ENCODE peak calls at places on chromosomes 13 and 19, in seven cellular contexts. S is activated T-helper 2 cell treated with anti-CD3 and anti-CD28 coated beads, Interferon-gamma antibody, Interleukin-2, Interleukin-4, amounts not matched to agents 10 μg/mL and 5 μg/mL and 100 μg/mL, durations not matched to agents 14 hours and 24 hours and 36 hours; Q is HTR-8/SVneo; U is stimulated activated naive B cell treated with anti-CD40 and anti-IgM and Interleukin-4, amounts not matched to agents 10 μg/mL and 1 μg/mL and 100 μg/mL, for 72 hours; Z is PC-3; P is KBM-7; E is heart right ventricle. D is an unnamed sample.
A peak's percentile ranks its signal among the peaks of the same experiment; 100 is the strongest.

GRCh38 chr13:41008349-41008980 is 10.7 kb downstream of the ELF1 start:
- DNase-seq in S (no peak), Q (peak; percentile 2), U (no peak), Z (peak; percentile 78), P (peak; percentile 46), E (no peak), D (no peak)

GRCh38 chr19:52942371-52943133 is 19.3 kb upstream of the ZNF888 start:
- DNase-seq in S (peak; percentile 95), Q (peak; percentile 66), U (peak; percentile 95), Z (peak; percentile 88), P (peak; percentile 93), E (peak; percentile 94), D (peak; percentile 48)

GRCh38 chr19:15421726-15422260 is 3.0 kb upstream of the AKAP8L start:
- DNase-seq in S (no peak), Q (no peak), U (no peak), Z (no peak), P (no peak), E (peak; percentile 68), D (no peak)

GRCh38 chr19:4506449-4507149 is 11.7 kb downstream of the PLIN4 start:
- DNase-seq in S (no peak), Q (peak; percentile 41), U (no peak), Z (peak; percentile 70), P (no peak), E (no peak), D (no peak)

GRCh38 chr19:41872384-41872774 is 4.7 kb upstream of the CD79A start:
- DNase-seq in S (no peak), Q (no peak), U (no peak), Z (no peak), P (no peak), E (no peak), D (no peak)

GRCh38 chr13:76991432-76991795 is 467 bp upstream of the CLN5 start:
- DNase-seq in S (peak; percentile 56), Q (no peak), U (no peak), Z (peak; percentile 18), P (no peak), E (peak; percentile 30), D (peak; percentile 35)

GRCh38 chr13:66915596-66916185 is 314.4 kb downstream of the PCDH9 start:
- DNase-seq in S (no peak), Q (no peak), U (no peak), Z (peak; percentile 24), P (no peak), E (no peak), D (no peak)

GRCh38 chr19:3073159-3073563 is 10.9 kb upstream of the TLE5 start:
- DNase-seq in S (no peak), Q (no peak), U (no peak), Z (no peak), P (peak; percentile 63), E (no peak), D (no peak)

GRCh38 chr19:10808937-10809655 is 26.9 kb downstream of the TMED1 start:
- DNase-seq in S (peak; percentile 24), Q (no peak), U (no peak), Z (peak; percentile 54), P (no peak), E (no peak), D (no peak)

GRCh38 chr13:26758496-26759155 is 2.0 kb downstream of the GPR12 start:
- DNase-seq in S (no peak), Q (no peak), U (no peak), Z (no peak), P (no peak), E (no peak), D (no peak)

GRCh38 chr13:48731957-48732569 is 78.3 kb downstream of the CYSLTR2 start:
- DNase-seq in S (peak; percentile 43), Q (no peak), U (peak; percentile 17), Z (peak; percentile 36), P (peak; percentile 80), E (peak; percentile 46), D (no peak)

GRCh38 chr19:55486971-55487883 is 1.0 kb upstream of the SSC5D start:
- DNase-seq in S (no peak), Q (no peak), U (no peak), Z (peak; percentile 81), P (peak; percentile 57), E (no peak), D (no peak)